ENCODE peak calls at places on chromosome 10, in eight cellular contexts. E is fibroblast of lung, K is GM13976, Y is AG10803, T is HL-60, L is neural crest cell, N is endothelial cell, H is foreskin fibroblast. V is an unnamed sample.

GRCh38 chr10:29389493-29389892 is 100.6 kb downstream of the LYZL1 start:
- DNase-seq in E (no peak), K (no peak), Y (no peak), T (no peak), L (no peak), N (no peak), H (no peak), V (no peak)

GRCh38 chr10:33402748-33403147 is 68.3 kb upstream of the NRP1 start:
- DNase-seq in E (no peak), K (no peak), Y (no peak), T (no peak), L (no peak), N (no peak), H (no peak), V (no peak)

GRCh38 chr10:50514995-50515394 is 108.8 kb downstream of the SGMS1 start:
- DNase-seq in E (no peak), K (no peak), Y (no peak), T (no peak), L (no peak), N (no peak), H (no peak), V (no peak)

GRCh38 chr10:124557648-124558338 is 96.2 kb downstream of the LHPP start:
- DNase-seq in E (no peak), K (no peak), Y (no peak), T (no peak), L (no peak), N (no peak), H (peak), V (no peak)

GRCh38 chr10:68665841-68666240 is 55.2 kb upstream of the CCAR1 start:
- DNase-seq in E (peak), K (no peak), Y (peak), T (peak), L (no peak), N (no peak), H (peak), V (no peak)

GRCh38 chr10:73864229-73864628 is 10.1 kb downstream of the CAMK2G start:
- DNase-seq in E (no peak), K (no peak), Y (no peak), T (no peak), L (no peak), N (no peak), H (no peak), V (no peak)

GRCh38 chr10:28445511-28445910 is 87.4 kb upstream of the WAC start:
- DNase-seq in E (no peak), K (no peak), Y (no peak), T (no peak), L (no peak), N (no peak), H (no peak), V (no peak)

GRCh38 chr10:103481974-103482531 is 3.0 kb upstream of the CALHM3 start:
- DNase-seq in E (peak), K (peak), Y (peak), T (peak), L (peak), N (peak), H (peak), V (no peak)

GRCh38 chr10:80555415-80555814 is 17.7 kb downstream of the SH2D4B start:
- DNase-seq in E (no peak), K (no peak), Y (no peak), T (no peak), L (no peak), N (no peak), H (no peak), V (no peak)

GRCh38 chr10:60040003-60040662 is 133.8 kb upstream of the CCDC6 start:
- DNase-seq in E (no peak), K (no peak), Y (no peak), T (no peak), L (no peak), N (no peak), H (no peak), V (no peak)

GRCh38 chr10:79239275-79239779 is 107.9 kb upstream of the PPIF start:
- DNase-seq in E (peak), K (no peak), Y (no peak), T (no peak), L (peak), N (no peak), H (peak), V (peak)

GRCh38 chr10:84204610-84205009 is 10.3 kb downstream of the CDHR1 start:
- DNase-seq in E (no peak), K (no peak), Y (no peak), T (no peak), L (no peak), N (no peak), H (no peak), V (no peak)

GRCh38 chr10:81957976-81958375 is 83.0 kb downstream of the NRG3 start:
- DNase-seq in E (peak), K (no peak), Y (no peak), T (no peak), L (no peak), N (no peak), H (peak), V (no peak)

GRCh38 chr10:6356280-6356793 is 153.6 kb downstream of the PFKFB3 start:
- DNase-seq in E (no peak), K (no peak), Y (no peak), T (no peak), L (no peak), N (no peak), H (no peak), V (no peak)

GRCh38 chr10:21751341-21752310 is 217.6 kb downstream of the MLLT10 start:
- DNase-seq in E (no peak), K (no peak), Y (no peak), T (no peak), L (no peak), N (no peak), H (no peak), V (no peak)

GRCh38 chr10:120586471-120586872 is 129.4 kb downstream of the PLPP4 start:
- DNase-seq in E (peak), K (no peak), Y (peak), T (no peak), L (no peak), N (no peak), H (no peak), V (no peak)

GRCh38 chr10:49539320-49539885 is 482 bp upstream of the ERCC6 start:
- DNase-seq in E (peak), K (peak), Y (peak), T (peak), L (peak), N (peak), H (peak), V (peak)

GRCh38 chr10:127148933-127149220 is 47.5 kb downstream of the INSYN2A start:
- DNase-seq in E (peak), K (no peak), Y (peak), T (no peak), L (no peak), N (no peak), H (peak), V (no peak)

GRCh38 chr10:119253433-119254174 is 46.2 kb downstream of the GRK5 start:
- DNase-seq in E (peak), K (peak), Y (peak), T (no peak), L (no peak), N (no peak), H (peak), V (no peak)

GRCh38 chr10:31004611-31005193 is 27.0 kb downstream of the ZNF438 start:
- DNase-seq in E (peak), K (no peak), Y (peak), T (no peak), L (no peak), N (no peak), H (peak), V (no peak)

GRCh38 chr10:102917314-102917961 is 656 bp upstream of the CNNM2 start:
- DNase-seq in E (peak), K (peak), Y (peak), T (peak), L (peak), N (peak), H (peak), V (peak)

GRCh38 chr10:43196981-43197833 is 59.0 kb downstream of the CSGALNACT2 start:
- DNase-seq in E (no peak), K (peak), Y (no peak), T (no peak), L (no peak), N (no peak), H (no peak), V (no peak)

GRCh38 chr10:52762088-52762487 is 10.5 kb downstream of the MBL2 start:
- DNase-seq in E (no peak), K (no peak), Y (no peak), T (no peak), L (no peak), N (no peak), H (no peak), V (no peak)

GRCh38 chr10:19329475-19329874 is 280.9 kb downstream of the MALRD1 start:
- DNase-seq in E (no peak), K (no peak), Y (no peak), T (no peak), L (no peak), N (no peak), H (no peak), V (no peak)

GRCh38 chr10:15433850-15434537 is 62.9 kb upstream of the FAM171A1 start:
- DNase-seq in E (peak), K (peak), Y (peak), T (no peak), L (peak), N (peak), H (peak), V (no peak)

GRCh38 chr10:130745251-130745650 is 566.3 kb downstream of the TCERG1L start:
- DNase-seq in E (no peak), K (no peak), Y (no peak), T (no peak), L (no peak), N (no peak), H (no peak), V (no peak)

GRCh38 chr10:59793924-59794323 is 40.7 kb upstream of the MRLN start:
- DNase-seq in E (peak), K (no peak), Y (no peak), T (no peak), L (no peak), N (no peak), H (no peak), V (no peak)

GRCh38 chr10:14535497-14536199 is 204.9 kb upstream of the FRMD4A start:
- DNase-seq in E (no peak), K (no peak), Y (no peak), T (no peak), L (no peak), N (no peak), H (no peak), V (no peak)

GRCh38 chr10:97612386-97612785 is 20.9 kb downstream of the MORN4 start:
- DNase-seq in E (peak), K (peak), Y (peak), T (no peak), L (no peak), N (no peak), H (peak), V (no peak)

GRCh38 chr10:118840776-118841468 is 86.2 kb upstream of the CACUL1 start:
- DNase-seq in E (no peak), K (no peak), Y (no peak), T (no peak), L (no peak), N (no peak), H (no peak), V (no peak)

GRCh38 chr10:110613341-110613995 is 30.7 kb upstream of the RBM20 start:
- DNase-seq in E (no peak), K (no peak), Y (no peak), T (no peak), L (no peak), N (no peak), H (no peak), V (no peak)

DNA sequence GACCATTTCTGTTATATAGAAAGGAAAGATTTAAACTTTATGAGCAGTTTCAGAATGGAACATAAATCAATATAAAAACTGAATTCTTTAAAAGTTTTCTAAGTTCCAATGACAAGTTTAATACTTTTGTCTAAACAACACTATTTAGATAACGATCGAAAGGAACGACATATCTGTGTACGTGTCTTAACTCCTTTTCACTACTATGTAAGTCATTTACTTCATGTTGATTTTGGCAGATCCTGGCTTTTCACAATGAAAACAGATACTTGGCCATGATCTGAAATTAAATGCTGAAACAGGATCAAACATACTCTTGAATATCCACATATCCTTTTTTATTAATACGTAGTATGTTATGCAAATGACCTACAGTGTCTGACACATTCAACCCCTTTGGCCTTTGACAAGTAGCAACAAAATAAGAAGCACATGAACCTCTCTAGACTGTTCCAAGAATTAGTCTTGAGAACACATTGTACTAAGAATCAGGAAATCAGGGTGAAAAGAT is 41.9 kb downstream of the RNLS start:
- DNase-seq in E (peak), K (no peak), Y (no peak), T (no peak), L (no peak), N (no peak), H (peak), V (no peak)
- TF ChIP-seq CTCF in E (no peak), K (no peak), Y (no peak), T (no peak), L (no peak), N (no peak), H (no peak), V (no peak)

GRCh38 chr10:128443925-128444324 is 317.7 kb upstream of the MKI67 start:
- DNase-seq in E (no peak), K (no peak), Y (no peak), T (no peak), L (no peak), N (no peak), H (no peak), V (no peak)

GRCh38 chr10:128451879-128452278 is 325.7 kb upstream of the MKI67 start:
- DNase-seq in E (no peak), K (no peak), Y (no peak), T (no peak), L (no peak), N (no peak), H (no peak), V (no peak)

GRCh38 chr10:128448796-128449195 is 322.6 kb upstream of the MKI67 start:
- DNase-seq in E (no peak), K (no peak), Y (no peak), T (no peak), L (no peak), N (no peak), H (no peak), V (no peak)
- TF ChIP-seq CTCF in E (no peak), K (no peak), Y (no peak), T (no peak), L (no peak), N (no peak), H (no peak), V (no peak)

GRCh38 chr10:1962025-1962424 is 224.7 kb upstream of the ADARB2 start:
- DNase-seq in E (no peak), K (no peak), Y (no peak), T (no peak), L (no peak), N (no peak), H (no peak), V (no peak)
- TF ChIP-seq CTCF in E (no peak), K (no peak), Y (no peak), T (no peak), L (peak), N (no peak), H (no peak), V (no peak)

GRCh38 chr10:107043461-107043860 is 121.0 kb downstream of the SORCS1 start:
- DNase-seq in E (no peak), K (no peak), Y (no peak), T (no peak), L (no peak), N (no peak), H (no peak), V (no peak)
- TF ChIP-seq CTCF in E (no peak), K (no peak), Y (no peak), T (no peak), L (no peak), N (no peak), H (no peak), V (no peak)

GRCh38 chr10:98659951-98660350 is 213.2 kb upstream of the HPS1 start:
- DNase-seq in E (no peak), K (no peak), Y (no peak), T (no peak), L (no peak), N (no peak), H (no peak), V (no peak)

GRCh38 chr10:98667081-98667480 is 220.3 kb upstream of the HPS1 start:
- DNase-seq in E (no peak), K (no peak), Y (no peak), T (no peak), L (no peak), N (no peak), H (peak), V (no peak)

DNA sequence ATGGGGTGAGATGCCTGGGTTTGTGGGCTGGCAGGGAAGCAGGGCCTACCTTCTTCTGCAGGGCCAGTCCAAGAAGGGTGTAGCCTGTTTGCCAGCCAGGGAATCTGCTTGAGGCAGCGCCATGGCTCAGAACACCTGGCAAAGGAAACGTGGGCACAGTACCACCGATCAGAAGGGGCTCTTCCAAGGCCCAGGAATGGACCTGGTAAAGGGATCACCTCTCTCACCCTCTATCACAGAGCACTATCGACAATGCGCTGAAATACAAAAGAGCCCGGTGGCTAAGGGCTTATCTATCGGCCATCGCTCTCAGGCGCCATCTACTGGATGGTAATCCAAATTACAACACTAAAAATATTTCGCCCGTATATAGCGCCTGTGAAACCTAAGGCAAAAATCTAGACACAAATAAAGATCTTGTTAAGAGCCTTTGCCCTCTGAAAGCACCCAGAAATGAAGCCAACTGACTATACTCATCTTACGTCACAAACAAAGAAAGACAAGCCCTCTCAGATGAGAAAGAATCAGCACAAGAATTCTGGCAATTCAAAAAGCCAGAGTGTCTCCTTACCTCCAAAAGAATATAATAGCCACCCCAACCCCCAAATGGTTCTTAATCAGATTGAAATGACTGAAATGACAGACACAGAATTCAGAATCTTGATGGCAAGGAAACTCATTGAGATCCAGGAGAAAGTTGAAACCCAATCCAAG is 217.8 kb upstream of the HPS1 start:
- DNase-seq in E (no peak), K (peak), Y (peak), T (peak), L (no peak), N (peak), H (peak), V (no peak)
- TF ChIP-seq CTCF in E (peak), K (peak), Y (peak), T (peak), L (peak), N (peak), H (peak), V (peak)